ENCODE peak calls at places on chromosomes 11 and 22, in five cellular contexts. M, I, O, J and U are unnamed samples.

GRCh38 chr11:129592191-129592590 is 216.5 kb downstream of the BARX2 start:
- DNase-seq in O (no peak), J (no peak), I (no peak), M (no peak), U (no peak)

GRCh38 chr11:10655931-10656576 is 37.5 kb downstream of the IRAG1 start:
- DNase-seq in J (no peak), O (no peak), M (no peak), I (no peak), U (no peak)

GRCh38 chr11:86341382-86341781 is 33.3 kb upstream of the CCDC81 start:
- DNase-seq in J (no peak), M (no peak), I (no peak), O (no peak), U (no peak)

GRCh38 chr22:17783317-17783716 is 9.0 kb upstream of the BID start:
- DNase-seq in M (no peak), O (no peak), I (no peak), J (no peak), U (no peak)

GRCh38 chr11:106187860-106188456 is 110.5 kb downstream of the AASDHPPT start:
- DNase-seq in I (no peak), M (no peak), J (no peak), O (no peak), U (no peak)

GRCh38 chr11:13375798-13376197 is 87.2 kb downstream of the BTBD10 start:
- DNase-seq in I (no peak), O (no peak), J (no peak), M (no peak), U (no peak)

GRCh38 chr22:35446365-35446764 is 46.4 kb downstream of the MCM5 start:
- DNase-seq in J (no peak), M (no peak), I (no peak), O (no peak), U (no peak)

GRCh38 chr11:59097113-59097708 is 9.8 kb upstream of the FAM111B start:
- DNase-seq in I (peak; percentile 72), M (no peak), O (peak; percentile 66), J (no peak), U (peak; percentile 33)

GRCh38 chr11:119363081-119363861 is 16.8 kb upstream of the MFRP start:
- DNase-seq in M (no peak), J (peak; percentile 62), I (no peak), O (no peak), U (no peak)

DNA sequence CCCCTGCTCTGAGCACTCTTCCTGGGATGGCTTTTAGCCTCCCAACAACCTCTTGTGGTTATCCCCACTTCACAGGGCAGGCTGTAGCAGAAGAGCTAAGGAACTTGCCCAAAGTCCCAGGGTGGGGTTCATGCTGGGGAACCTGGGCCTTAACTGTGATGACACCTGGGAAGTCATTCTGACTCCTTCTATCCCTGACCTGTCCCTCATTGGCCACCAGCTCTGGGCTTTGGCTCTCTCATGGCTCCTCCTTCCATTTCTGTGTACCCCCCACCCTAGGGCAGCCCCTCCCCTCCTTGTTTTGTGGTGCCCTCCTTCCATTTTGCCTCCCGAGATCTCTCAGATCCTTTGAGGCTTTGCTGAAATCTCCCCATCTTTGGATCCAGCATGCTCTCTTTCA is 2.7 kb downstream of the PPM1F start:
- DNase-seq in O (no peak), J (no peak), I (no peak), M (no peak), U (no peak)
- TF ChIP-seq EP300 in O (no peak), J (no peak), I (no peak), M (no peak), U (no peak)

GRCh38 chr22:44133161-44133560 is 47.6 kb upstream of the PARVG start:
- DNase-seq in M (no peak), J (no peak), O (no peak), I (no peak), U (no peak)

GRCh38 chr22:44133901-44134511 is 46.7 kb upstream of the PARVG start:
- DNase-seq in J (peak; percentile 46), M (no peak), I (no peak), O (no peak), U (no peak)

GRCh38 chr22:44131412-44131811 is 49.3 kb upstream of the PARVG start:
- DNase-seq in J (peak; percentile 38), O (no peak), M (no peak), I (no peak), U (no peak)

GRCh38 chr22:44131989-44132685 is 48.6 kb upstream of the PARVG start:
- DNase-seq in M (no peak), I (no peak), J (peak; percentile 27), O (no peak), U (no peak)

GRCh38 chr22:44132724-44133123 is 48.0 kb upstream of the PARVG start:
- DNase-seq in I (no peak), J (peak; percentile 29), O (no peak), M (no peak), U (no peak)
- TF ChIP-seq CTCF in I (no peak), J (no peak), O (peak; percentile 57), M (no peak), U (no peak)

DNA sequence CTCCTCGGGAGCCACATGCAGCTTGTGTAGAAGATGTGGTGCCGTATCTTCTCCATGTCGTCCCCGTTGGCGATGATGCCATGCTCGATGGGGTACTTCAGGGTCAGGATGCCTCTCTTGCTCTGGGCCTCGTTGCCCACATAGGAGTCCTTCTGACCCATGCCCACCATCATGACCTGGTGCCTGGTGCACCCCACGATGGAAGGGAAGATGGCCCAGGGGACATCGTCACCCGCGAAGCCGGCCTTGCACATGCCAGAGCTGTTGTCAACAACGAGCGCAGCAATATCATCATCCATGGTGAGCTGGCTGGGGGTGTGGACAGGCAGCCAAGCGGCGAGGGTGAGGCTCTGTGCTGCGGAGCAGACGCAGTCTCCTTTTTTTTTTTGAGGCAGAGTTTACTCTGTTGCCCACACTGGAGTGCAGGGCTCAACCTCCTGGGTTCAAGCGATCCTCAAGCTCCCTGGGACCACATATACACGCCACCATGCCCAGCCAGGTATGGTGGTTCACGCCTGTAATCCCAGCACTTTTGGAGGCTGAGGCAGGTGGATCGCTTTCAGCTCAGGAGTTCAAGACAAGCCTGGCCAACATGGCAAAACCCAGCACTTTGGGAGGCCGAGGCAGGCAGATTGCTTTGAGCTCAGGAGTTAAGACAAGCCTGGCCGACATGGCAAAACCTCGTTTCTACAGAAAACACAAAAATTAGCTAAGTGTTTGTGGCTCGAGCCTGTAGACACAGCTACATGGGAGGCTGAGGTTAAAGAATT is 17.3 kb upstream of the EP300 start:
- DNase-seq in J (no peak), I (no peak), O (no peak), M (no peak), U (no peak)
- H3K4me3 ChIP-seq in J (no peak overlapping the region), I (no peak overlapping the region), O (no peak overlapping the region), M (no peak overlapping the region), U (no peak overlapping the region)

GRCh38 chr11:7986768-7987559 is at the start of gene EIF3F:
- DNase-seq in M (peak; percentile 100), O (peak; percentile 88), J (peak; percentile 94), I (peak; percentile 100), U (peak; percentile 79)
- TF ChIP-seq EP300 in M (no peak), O (no peak), J (no peak), I (no peak), U (peak; percentile 94)

DNA sequence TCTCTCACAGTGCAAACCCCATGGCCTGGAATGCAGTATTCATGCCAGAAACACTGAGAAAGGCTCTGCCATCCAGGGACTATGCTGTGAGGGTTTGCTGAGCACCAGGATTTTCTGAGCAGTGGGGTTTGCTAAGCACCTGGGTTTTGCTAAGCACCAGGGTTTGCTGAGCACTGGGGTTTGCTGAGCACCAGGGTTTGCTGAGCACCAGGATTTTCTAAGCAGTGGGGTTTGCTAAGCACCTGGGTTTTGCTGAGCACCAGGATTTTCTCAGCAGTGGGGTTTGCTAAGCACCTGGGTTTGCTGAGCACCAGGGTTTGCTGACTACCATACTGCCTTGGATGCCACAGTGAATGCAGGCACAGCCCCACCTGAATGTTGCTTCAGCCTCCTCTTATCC is 48.3 kb upstream of the SMIM38 start:
- DNase-seq in J (no peak), I (no peak), O (no peak), M (no peak), U (no peak)
- TF ChIP-seq CTCF in J (no peak), I (no peak), O (no peak), M (no peak), U (no peak)

GRCh38 chr11:34997872-34998548 is 81.6 kb downstream of the PDHX start:
- DNase-seq in I (peak; percentile 29), O (no peak), J (no peak), M (no peak), U (no peak)
- H3K4me3 ChIP-seq in I (no peak overlapping the region), O (no peak overlapping the region), J (no peak overlapping the region), M (no peak overlapping the region), U (no peak overlapping the region)

GRCh38 chr11:6864436-6864835 is 1.6 kb downstream of the OR10A2 start:
- DNase-seq in I (no peak), M (no peak), J (no peak), O (no peak), U (no peak)
- TF ChIP-seq EP300 in I (no peak), M (no peak), J (no peak), O (no peak), U (no peak)

GRCh38 chr11:123357990-123358827 is 71.9 kb upstream of the GRAMD1B start:
- DNase-seq in M (peak; percentile 34), J (no peak), I (peak; percentile 10), O (peak; percentile 68), U (no peak)
- TF ChIP-seq CTCF in M (peak; percentile 20), J (no peak), I (no peak), O (peak; percentile 42), U (no peak)

DNA sequence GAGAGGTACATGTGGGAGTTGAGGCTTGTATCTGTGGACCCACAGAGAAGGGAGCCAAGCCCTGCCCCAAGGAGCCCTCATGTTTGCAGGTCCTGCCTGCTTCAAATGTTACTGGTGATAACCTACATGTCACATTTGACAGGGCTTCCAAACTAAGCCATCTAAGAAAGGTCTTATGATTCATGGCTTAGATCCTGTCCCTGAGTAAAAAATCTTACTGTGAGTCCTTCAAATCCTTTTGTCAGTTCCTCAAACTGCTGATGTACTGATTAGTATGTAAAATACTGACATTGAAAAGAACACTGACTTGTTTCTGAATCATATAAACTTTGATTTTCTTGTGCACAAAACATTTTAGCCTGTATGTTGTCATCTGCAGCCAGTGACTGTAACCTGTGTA is 1.0 kb upstream of the PANX1 start:
- DNase-seq in M (no peak), I (no peak), J (no peak), O (no peak), U (no peak)
- H3K4me3 ChIP-seq in M (peak overlapping the region; percentile 86), I (peak overlapping the region; percentile 80), J (peak overlapping the region; percentile 62), O (peak overlapping the region; percentile 80), U (peak overlapping the region; percentile 89)